ENCODE peak calls at places on chromosomes 6 and 20, in six cellular contexts. H, B, M, E, A and J are unnamed samples.

GRCh38 chr6:2166717-2167116 is 78.7 kb downstream of the GMDS start:
- DNase-seq in H (no peak), B (no peak), M (no peak), E (no peak), A (peak), J (no peak)

GRCh38 chr6:149335924-149336323 is 18.4 kb downstream of the TAB2 start:
- DNase-seq in H (no peak), B (no peak), M (no peak), E (no peak), A (no peak), J (no peak)

GRCh38 chr6:51959744-51960383 is 127.5 kb downstream of the PKHD1 start:
- DNase-seq in H (peak), B (peak), M (peak), E (peak), A (peak), J (peak)

GRCh38 chr20:19945732-19946670 is 71.2 kb upstream of the NAA20 start:
- DNase-seq in H (no peak), B (no peak), M (no peak), E (peak), A (peak), J (no peak)

GRCh38 chr6:12973302-12973865 is 256.8 kb downstream of the PHACTR1 start:
- DNase-seq in H (no peak), B (no peak), M (no peak), E (no peak), A (no peak), J (no peak)

GRCh38 chr6:38391206-38391908 is 248.4 kb downstream of the BTBD9 start:
- DNase-seq in H (no peak), B (no peak), M (peak), E (no peak), A (no peak), J (no peak)

GRCh38 chr6:37535701-37536461 is 36.2 kb upstream of the CCDC167 start:
- DNase-seq in H (no peak), B (no peak), M (no peak), E (no peak), A (peak), J (no peak)

GRCh38 chr6:47371139-47371874 is 61.6 kb upstream of the TNFRSF21 start:
- DNase-seq in H (no peak), B (no peak), M (no peak), E (no peak), A (no peak), J (no peak)

GRCh38 chr6:70310063-70310694 is 7.3 kb upstream of the COL9A1 start:
- DNase-seq in H (no peak), B (no peak), M (no peak), E (no peak), A (no peak), J (no peak)

GRCh38 chr6:12602951-12603710 is 113.4 kb upstream of the PHACTR1 start:
- DNase-seq in H (no peak), B (no peak), M (no peak), E (peak), A (peak), J (no peak)

GRCh38 chr20:43009497-43009896 is 180.2 kb downstream of the PTPRT start:
- DNase-seq in H (no peak), B (no peak), M (no peak), E (no peak), A (no peak), J (no peak)

GRCh38 chr20:62650551-62651284 is 8.4 kb downstream of the SLCO4A1 start:
- DNase-seq in H (no peak), B (no peak), M (no peak), E (no peak), A (no peak), J (no peak)
- TF ChIP-seq POLR2A in H (no peak), B (no peak), M (no peak), E (no peak), A (no peak), J (no peak)

GRCh38 chr6:82249381-82250253 is 2.1 kb upstream of the IBTK start:
- DNase-seq in H (no peak), B (no peak), M (no peak), E (no peak), A (no peak), J (no peak)

GRCh38 chr6:82246370-82246769 is 1.2 kb downstream of the IBTK start:
- DNase-seq in H (no peak), B (no peak), M (no peak), E (no peak), A (no peak), J (no peak)

GRCh38 chr6:82246802-82247633 is 526 bp downstream of the IBTK start:
- DNase-seq in H (no peak), B (peak), M (peak), E (peak), A (peak), J (peak)

GRCh38 chr6:82248233-82248735 is 740 bp upstream of the IBTK start:
- DNase-seq in H (no peak), B (no peak), M (peak), E (no peak), A (peak), J (peak)

DNA sequence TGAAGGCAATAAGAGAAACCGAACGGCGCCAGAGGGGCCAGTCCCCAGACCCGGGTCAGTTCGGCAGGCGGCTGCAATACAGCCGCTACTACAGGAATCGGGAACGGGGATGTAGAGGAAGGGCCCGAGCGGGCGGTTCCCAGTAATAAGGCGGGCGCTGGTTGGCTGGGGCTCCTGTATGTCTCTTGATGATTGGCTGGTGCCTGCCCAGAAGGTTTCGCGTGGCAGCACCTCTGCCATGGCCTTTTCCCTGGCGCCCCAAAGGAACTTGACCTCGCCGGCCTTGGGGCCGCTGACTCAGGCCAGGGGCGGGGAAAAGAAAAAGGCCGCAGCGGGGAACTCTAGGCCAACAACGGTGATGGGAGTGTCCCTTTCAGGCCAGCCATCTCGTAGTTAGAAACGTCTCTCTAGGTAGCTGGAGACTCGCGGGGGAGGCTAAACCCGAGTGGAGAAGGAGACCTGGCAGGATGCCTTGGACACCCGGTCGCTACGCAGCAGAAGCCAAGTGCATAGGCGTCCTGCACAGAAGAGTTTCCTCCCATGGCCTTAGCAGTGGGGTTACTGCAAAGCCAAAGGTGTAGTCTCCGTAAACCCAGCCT is at the start of gene IBTK:
- DNase-seq in H (peak), B (peak), M (peak), E (peak), A (peak), J (peak)
- TF ChIP-seq POLR2A in H (peak), B (peak), M (peak), E (peak), A (peak), J (peak)

GRCh38 chr6:79671605-79672266 is 40.6 kb downstream of the SH3BGRL2 start:
- DNase-seq in H (no peak), B (peak), M (peak), E (peak), A (peak), J (peak)
- TF ChIP-seq POLR2A in H (no peak), B (no peak), M (no peak), E (no peak), A (no peak), J (no peak)

DNA sequence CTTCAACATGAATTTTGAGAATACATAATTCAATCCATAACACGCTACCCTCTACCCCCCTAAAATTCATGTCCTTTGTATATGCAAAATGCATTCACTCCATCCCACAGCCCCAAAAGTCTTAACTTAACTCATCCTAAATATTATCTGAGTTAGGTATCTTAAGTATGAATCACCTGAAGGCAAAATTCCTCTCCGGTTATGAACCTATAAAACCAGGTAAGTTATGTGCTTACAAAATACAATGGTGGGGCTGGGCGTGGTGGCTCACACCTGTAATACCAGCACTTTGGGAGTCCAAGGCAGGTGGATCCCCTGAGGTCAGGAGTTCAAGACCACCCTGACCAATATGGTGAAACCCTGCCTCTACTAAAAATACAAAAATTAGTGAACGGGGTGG is 23.5 kb upstream of the PRSS35 start:
- DNase-seq in H (no peak), B (no peak), M (no peak), E (no peak), A (no peak), J (no peak)
- TF ChIP-seq POLR2A in H (no peak), B (no peak), M (no peak), E (no peak), A (no peak), J (no peak)

GRCh38 chr20:17873410-17874270 is 95.0 kb downstream of the SNX5 start:
- DNase-seq in H (peak), B (peak), M (peak), E (peak), A (peak), J (peak)
- TF ChIP-seq POLR2A in H (no peak), B (peak), M (peak), E (no peak), A (peak), J (no peak)

GRCh38 chr6:31693535-31693934 is 9.6 kb downstream of the ABHD16A start:
- DNase-seq in H (no peak), B (no peak), M (no peak), E (no peak), A (no peak), J (no peak)
- TF ChIP-seq POLR2A in H (no peak), B (no peak), M (no peak), E (no peak), A (no peak), J (no peak)

DNA sequence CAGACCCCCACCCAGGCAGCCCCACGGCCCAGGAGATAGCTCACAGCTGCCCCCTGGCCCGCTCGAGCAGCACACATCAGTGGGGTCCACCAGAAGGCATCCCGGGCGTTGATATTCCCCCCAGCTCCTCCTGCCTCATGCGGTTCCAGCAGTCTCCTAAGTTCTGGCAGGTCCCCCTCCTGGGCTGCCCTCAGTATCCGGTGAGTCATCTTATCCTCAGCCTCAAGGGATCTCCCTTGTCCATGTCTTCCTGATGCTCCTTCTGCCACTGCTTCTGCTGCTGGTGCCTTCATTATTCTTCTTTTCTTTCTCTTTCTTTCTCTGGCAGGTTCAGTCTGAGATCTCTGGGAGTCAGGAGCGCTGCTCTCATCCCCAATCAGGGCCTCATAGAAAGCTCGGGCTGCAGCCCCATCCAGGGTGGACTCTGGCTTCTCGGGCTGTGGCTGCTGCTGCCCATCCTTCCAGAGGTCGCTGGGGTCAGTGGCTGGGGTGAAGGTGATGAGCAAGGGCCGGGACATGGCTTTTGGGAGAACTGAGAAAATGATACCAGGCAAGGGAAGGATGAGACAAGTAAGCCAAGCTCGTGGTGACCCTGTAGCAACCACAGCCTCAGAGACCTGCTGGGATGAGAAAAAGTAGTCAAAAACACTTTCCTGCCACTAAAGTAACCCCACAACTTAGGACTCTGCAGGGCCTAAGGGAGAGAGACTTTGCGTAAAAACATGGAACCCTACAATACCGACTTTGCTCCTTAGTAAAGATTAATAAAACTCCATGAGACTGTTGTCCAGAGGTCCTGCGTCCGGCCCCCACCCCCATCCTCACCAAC is 622 bp downstream of the GPANK1 start:
- DNase-seq in H (no peak), B (peak), M (peak), E (no peak), A (no peak), J (peak)
- TF ChIP-seq POLR2A in H (no peak), B (no peak), M (no peak), E (no peak), A (no peak), J (no peak)

DNA sequence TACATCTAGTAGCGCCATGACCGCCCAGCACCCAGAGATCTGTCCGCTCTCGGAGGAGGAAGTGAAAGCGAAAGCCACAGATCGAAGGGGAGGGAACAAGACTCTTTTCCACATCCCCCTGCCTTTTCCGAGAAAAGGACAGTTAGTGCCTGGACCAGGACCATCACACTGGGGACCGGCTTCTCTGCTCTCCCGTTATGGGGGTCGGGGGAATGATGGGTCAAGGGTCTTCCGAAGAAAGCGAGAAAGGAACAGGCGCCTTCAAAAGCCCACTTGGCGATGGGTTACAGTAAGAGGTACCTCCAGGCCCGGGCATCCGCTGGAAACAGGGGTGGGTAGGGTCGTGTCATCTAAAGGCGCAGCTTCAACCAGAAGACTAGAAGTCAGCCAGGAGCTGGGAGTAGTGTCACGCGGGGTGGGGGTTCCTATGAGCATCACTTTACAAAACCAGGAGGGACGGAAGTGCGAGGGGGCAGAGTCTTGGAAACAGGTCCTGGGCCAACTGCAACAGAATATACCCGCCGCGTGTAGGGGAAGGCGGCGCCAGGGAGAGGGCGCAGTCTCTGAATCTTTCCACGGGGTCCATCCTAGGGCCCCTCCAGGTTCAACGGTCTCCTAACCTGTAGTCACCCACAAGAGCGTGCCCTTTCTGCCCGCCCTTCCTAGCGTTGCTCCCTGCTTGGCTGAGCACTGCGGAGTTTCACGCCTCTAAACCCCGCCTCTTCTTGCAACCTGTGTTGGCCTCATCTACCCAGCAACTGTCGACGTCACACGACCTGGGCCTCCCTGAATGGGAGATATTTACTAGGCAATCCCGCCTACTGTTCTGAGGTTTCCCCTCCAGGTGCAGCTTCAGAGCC is at the start of gene PSMB8:
- DNase-seq in H (peak), B (peak), M (peak), E (peak), A (peak), J (peak)
- TF ChIP-seq POLR2A in H (peak), B (peak), M (peak), E (peak), A (peak), J (peak)